ENCODE peak calls at places on chromosomes 2 and 18, in six cellular contexts. One of them, this sample, is unnamed.

GRCh38 chr2:45647346-45647745 is 4.1 kb upstream of the PRKCE start:
- DNase-seq in AG10803: no peak
- DNase-seq in brain microvascular endothelial cell: no peak
- DNase-seq in cardiac fibroblast: no peak
- DNase-seq in tibial artery: no peak
- DNase-seq in GM12864: no peak
- DNase-seq in this sample: no peak

GRCh38 chr2:18149660-18150246 is 271.3 kb downstream of the KCNS3 start:
- DNase-seq in AG10803: peak; percentile 58
- DNase-seq in cardiac fibroblast: peak; percentile 69
- DNase-seq in tibial artery: no peak
- DNase-seq in brain microvascular endothelial cell: no peak
- DNase-seq in GM12864: peak; percentile 4
- DNase-seq in this sample: peak; percentile 75

GRCh38 chr2:108941767-108942166 is 47.3 kb downstream of the EDAR start:
- DNase-seq in AG10803: no peak
- DNase-seq in cardiac fibroblast: no peak
- DNase-seq in brain microvascular endothelial cell: no peak
- DNase-seq in tibial artery: no peak
- DNase-seq in GM12864: no peak
- DNase-seq in this sample: no peak

GRCh38 chr2:129441610-129442009 is 537.9 kb upstream of the RAB6C start:
- DNase-seq in tibial artery: no peak
- DNase-seq in AG10803: no peak
- DNase-seq in GM12864: no peak
- DNase-seq in brain microvascular endothelial cell: no peak
- DNase-seq in cardiac fibroblast: no peak
- DNase-seq in this sample: no peak

GRCh38 chr2:241945803-241946202 is 76.3 kb downstream of the RTP5 start:
- DNase-seq in cardiac fibroblast: no peak
- DNase-seq in AG10803: no peak
- DNase-seq in GM12864: no peak
- DNase-seq in tibial artery: no peak
- DNase-seq in brain microvascular endothelial cell: no peak
- DNase-seq in this sample: no peak

GRCh38 chr18:21179590-21180220 is 62.3 kb upstream of the GREB1L start:
- DNase-seq in cardiac fibroblast: peak; percentile 82
- DNase-seq in brain microvascular endothelial cell: peak; percentile 65
- DNase-seq in AG10803: peak; percentile 68
- DNase-seq in GM12864: peak; percentile 19
- DNase-seq in tibial artery: peak; percentile 33
- DNase-seq in this sample: peak; percentile 86

GRCh38 chr2:54605836-54606235 is 117.6 kb upstream of the EML6 start:
- DNase-seq in tibial artery: no peak
- DNase-seq in cardiac fibroblast: peak; percentile 79
- DNase-seq in GM12864: no peak
- DNase-seq in brain microvascular endothelial cell: peak; percentile 50
- DNase-seq in AG10803: peak; percentile 53
- DNase-seq in this sample: peak; percentile 85

GRCh38 chr2:108455571-108455970 is 6.6 kb downstream of the GCC2 start:
- DNase-seq in cardiac fibroblast: no peak
- DNase-seq in GM12864: no peak
- DNase-seq in brain microvascular endothelial cell: no peak
- DNase-seq in tibial artery: no peak
- DNase-seq in AG10803: no peak
- DNase-seq in this sample: no peak

GRCh38 chr2:216991563-216991962 is 131.7 kb upstream of the TNP1 start:
- DNase-seq in brain microvascular endothelial cell: no peak
- DNase-seq in cardiac fibroblast: peak; percentile 3
- DNase-seq in tibial artery: peak; percentile 33
- DNase-seq in AG10803: peak; percentile 42
- DNase-seq in GM12864: no peak
- DNase-seq in this sample: peak; percentile 74

GRCh38 chr18:31487251-31488015 is 10.5 kb upstream of the DSG2 start:
- DNase-seq in tibial artery: no peak
- DNase-seq in AG10803: peak; percentile 71
- DNase-seq in cardiac fibroblast: peak; percentile 86
- DNase-seq in brain microvascular endothelial cell: peak; percentile 86
- DNase-seq in GM12864: no peak
- DNase-seq in this sample: peak; percentile 85

GRCh38 chr2:64204006-64204632 is 59.9 kb upstream of the PELI1 start:
- DNase-seq in tibial artery: peak; percentile 30
- DNase-seq in AG10803: peak; percentile 39
- DNase-seq in GM12864: peak; percentile 74
- DNase-seq in brain microvascular endothelial cell: peak; percentile 59
- DNase-seq in cardiac fibroblast: peak; percentile 85
- DNase-seq in this sample: peak; percentile 79

GRCh38 chr2:226526731-226527130 is 272.9 kb downstream of the IRS1 start:
- DNase-seq in GM12864: no peak
- DNase-seq in cardiac fibroblast: no peak
- DNase-seq in AG10803: peak; percentile 60
- DNase-seq in brain microvascular endothelial cell: no peak
- DNase-seq in tibial artery: no peak
- DNase-seq in this sample: no peak

GRCh38 chr2:27496357-27497287 is at the start of gene GCKR:
- DNase-seq in AG10803: peak; percentile 64
- DNase-seq in tibial artery: no peak
- DNase-seq in cardiac fibroblast: peak; percentile 53
- DNase-seq in GM12864: no peak
- DNase-seq in brain microvascular endothelial cell: no peak
- DNase-seq in this sample: peak; percentile 5

GRCh38 chr2:196140213-196140612 is 31.2 kb downstream of the STK17B start:
- DNase-seq in AG10803: no peak
- DNase-seq in cardiac fibroblast: no peak
- DNase-seq in GM12864: no peak
- DNase-seq in brain microvascular endothelial cell: no peak
- DNase-seq in tibial artery: no peak
- DNase-seq in this sample: no peak

GRCh38 chr2:2014251-2014761 is 270.0 kb upstream of the PXDN start:
- DNase-seq in cardiac fibroblast: peak; percentile 37
- DNase-seq in AG10803: peak; percentile 13
- DNase-seq in brain microvascular endothelial cell: peak; percentile 73
- DNase-seq in GM12864: no peak
- DNase-seq in tibial artery: no peak
- DNase-seq in this sample: peak; percentile 72

GRCh38 chr2:27489498-27490397 is at the start of gene IFT172:
- DNase-seq in AG10803: peak; percentile 97
- DNase-seq in cardiac fibroblast: peak; percentile 99
- DNase-seq in tibial artery: peak; percentile 99
- DNase-seq in GM12864: peak; percentile 98
- DNase-seq in brain microvascular endothelial cell: peak; percentile 98
- DNase-seq in this sample: peak; percentile 99

GRCh38 chr2:959453-959852 is 8.8 kb downstream of the SNTG2 start:
- DNase-seq in tibial artery: no peak
- DNase-seq in GM12864: no peak
- DNase-seq in cardiac fibroblast: no peak
- DNase-seq in brain microvascular endothelial cell: no peak
- DNase-seq in AG10803: no peak
- DNase-seq in this sample: no peak

GRCh38 chr18:57009836-57010235 is 137.1 kb upstream of the BOD1L2 start:
- DNase-seq in cardiac fibroblast: no peak
- DNase-seq in GM12864: no peak
- DNase-seq in tibial artery: no peak
- DNase-seq in brain microvascular endothelial cell: no peak
- DNase-seq in AG10803: peak; percentile 42
- DNase-seq in this sample: no peak

GRCh38 chr2:130381145-130381544 is 25.3 kb downstream of the PTPN18 start:
- DNase-seq in brain microvascular endothelial cell: no peak
- DNase-seq in cardiac fibroblast: no peak
- DNase-seq in tibial artery: no peak
- DNase-seq in AG10803: no peak
- DNase-seq in GM12864: no peak
- DNase-seq in this sample: no peak

GRCh38 chr2:172021955-172022354 is 22.2 kb downstream of the METAP1D start:
- DNase-seq in AG10803: peak; percentile 81
- DNase-seq in tibial artery: no peak
- DNase-seq in GM12864: no peak
- DNase-seq in brain microvascular endothelial cell: peak; percentile 54
- DNase-seq in cardiac fibroblast: peak; percentile 70
- DNase-seq in this sample: peak; percentile 44

GRCh38 chr2:88657131-88657530 is 29.9 kb upstream of the EIF2AK3 start:
- DNase-seq in tibial artery: no peak
- DNase-seq in brain microvascular endothelial cell: peak; percentile 45
- DNase-seq in GM12864: no peak
- DNase-seq in AG10803: no peak
- DNase-seq in cardiac fibroblast: peak; percentile 46
- DNase-seq in this sample: peak; percentile 44

GRCh38 chr18:78659748-78660147 is 319.9 kb upstream of the SALL3 start:
- DNase-seq in AG10803: no peak
- DNase-seq in GM12864: no peak
- DNase-seq in tibial artery: no peak
- DNase-seq in brain microvascular endothelial cell: no peak
- DNase-seq in cardiac fibroblast: no peak
- DNase-seq in this sample: no peak

GRCh38 chr2:84486436-84487115 is 27.5 kb upstream of the SUCLG1 start:
- DNase-seq in tibial artery: no peak
- DNase-seq in AG10803: peak; percentile 77
- DNase-seq in GM12864: no peak
- DNase-seq in brain microvascular endothelial cell: no peak
- DNase-seq in cardiac fibroblast: peak; percentile 25
- DNase-seq in this sample: peak; percentile 47

GRCh38 chr2:148887349-148888002 is 12.4 kb downstream of the KIF5C start:
- DNase-seq in GM12864: no peak
- DNase-seq in AG10803: no peak
- DNase-seq in tibial artery: no peak
- DNase-seq in brain microvascular endothelial cell: no peak
- DNase-seq in cardiac fibroblast: no peak
- DNase-seq in this sample: no peak

DNA sequence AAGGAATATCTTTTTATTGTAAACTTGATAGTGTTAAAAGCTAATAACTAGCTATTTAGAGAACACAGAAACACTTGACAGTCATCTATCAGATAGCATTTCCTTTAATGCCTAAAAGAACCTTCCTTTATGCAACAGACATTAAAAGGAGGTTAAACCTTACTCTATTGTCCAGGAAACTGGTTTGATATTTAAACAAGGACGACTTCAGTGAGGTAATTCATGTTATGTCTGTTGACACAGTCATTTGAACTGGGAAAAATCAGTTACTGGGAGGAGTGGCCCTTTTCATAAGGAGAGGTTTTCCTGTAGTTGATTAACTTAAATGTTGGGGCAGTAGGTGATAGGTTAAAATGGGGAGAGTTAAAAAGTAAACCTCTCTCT is 6.7 kb downstream of the TGIF1 start:
- DNase-seq in GM12864: no peak
- DNase-seq in AG10803: no peak
- DNase-seq in cardiac fibroblast: no peak
- DNase-seq in tibial artery: no peak
- DNase-seq in brain microvascular endothelial cell: no peak
- DNase-seq in this sample: no peak
- H3K4me3 ChIP-seq in GM12864: no peak overlapping the region
- H3K4me3 ChIP-seq in AG10803: no peak overlapping the region
- H3K4me3 ChIP-seq in cardiac fibroblast: no peak overlapping the region
- H3K4me3 ChIP-seq in tibial artery: no peak overlapping the region
- H3K4me3 ChIP-seq in brain microvascular endothelial cell: no peak overlapping the region
- H3K4me3 ChIP-seq in this sample: no peak overlapping the region

DNA sequence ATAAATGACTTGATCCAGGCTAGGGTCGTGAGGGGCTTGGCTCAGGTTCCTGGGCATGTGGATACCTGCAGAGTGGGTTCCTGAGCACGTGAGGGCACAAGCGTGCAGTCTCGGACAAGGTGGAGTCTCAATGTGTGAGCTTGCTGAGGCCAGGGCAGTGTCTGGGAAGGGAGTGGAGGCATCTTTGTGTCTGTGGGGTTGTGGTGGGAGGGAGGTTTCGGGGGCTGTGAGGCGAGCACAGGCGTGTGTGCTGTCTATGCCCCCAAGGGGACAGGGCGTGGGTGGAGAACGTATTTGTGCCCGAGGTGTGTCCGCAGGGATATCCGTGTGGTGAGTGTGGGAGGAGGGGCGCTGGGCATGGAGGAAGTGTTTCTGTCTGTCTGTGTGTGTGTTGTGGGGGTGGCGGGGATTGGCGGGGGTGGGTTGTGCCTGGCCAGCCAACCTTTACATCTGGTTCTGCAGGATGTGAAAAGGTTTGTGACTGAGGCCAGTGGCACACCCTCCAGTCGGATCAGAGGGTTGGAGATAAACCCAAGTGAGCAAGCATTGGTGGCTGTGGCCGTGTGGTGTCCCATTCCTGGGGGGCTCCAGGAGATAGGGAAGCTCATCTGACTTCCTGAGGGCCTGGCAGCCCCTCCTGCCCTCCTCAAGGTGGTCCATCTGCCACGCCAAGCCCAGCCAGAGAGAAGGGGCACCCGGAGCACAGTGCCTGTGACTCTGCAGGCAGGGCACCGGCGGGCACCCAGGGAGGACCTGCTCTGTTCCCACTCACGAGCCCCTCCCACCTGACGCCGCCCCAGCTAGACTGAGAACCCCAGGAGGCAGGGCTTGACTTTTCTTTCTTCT is 57.1 kb downstream of the ZFP36L2 start:
- DNase-seq in tibial artery: no peak
- DNase-seq in cardiac fibroblast: no peak
- DNase-seq in GM12864: peak; percentile 62
- DNase-seq in AG10803: no peak
- DNase-seq in brain microvascular endothelial cell: no peak
- DNase-seq in this sample: no peak
- TF ChIP-seq CTCF in tibial artery: no peak
- TF ChIP-seq CTCF in cardiac fibroblast: no peak
- TF ChIP-seq CTCF in GM12864: peak; percentile 10
- TF ChIP-seq CTCF in AG10803: no peak
- TF ChIP-seq CTCF in brain microvascular endothelial cell: no peak
- TF ChIP-seq CTCF in this sample: no peak

GRCh38 chr2:14760169-14760568 is 127.7 kb downstream of the LRATD1 start:
- DNase-seq in GM12864: no peak
- DNase-seq in tibial artery: no peak
- DNase-seq in cardiac fibroblast: no peak
- DNase-seq in AG10803: no peak
- DNase-seq in brain microvascular endothelial cell: no peak
- DNase-seq in this sample: no peak
- H3K4me3 ChIP-seq in GM12864: no peak overlapping the region
- H3K4me3 ChIP-seq in tibial artery: no peak overlapping the region
- H3K4me3 ChIP-seq in cardiac fibroblast: no peak overlapping the region
- H3K4me3 ChIP-seq in AG10803: no peak overlapping the region
- H3K4me3 ChIP-seq in brain microvascular endothelial cell: no peak overlapping the region
- H3K4me3 ChIP-seq in this sample: no peak overlapping the region

DNA sequence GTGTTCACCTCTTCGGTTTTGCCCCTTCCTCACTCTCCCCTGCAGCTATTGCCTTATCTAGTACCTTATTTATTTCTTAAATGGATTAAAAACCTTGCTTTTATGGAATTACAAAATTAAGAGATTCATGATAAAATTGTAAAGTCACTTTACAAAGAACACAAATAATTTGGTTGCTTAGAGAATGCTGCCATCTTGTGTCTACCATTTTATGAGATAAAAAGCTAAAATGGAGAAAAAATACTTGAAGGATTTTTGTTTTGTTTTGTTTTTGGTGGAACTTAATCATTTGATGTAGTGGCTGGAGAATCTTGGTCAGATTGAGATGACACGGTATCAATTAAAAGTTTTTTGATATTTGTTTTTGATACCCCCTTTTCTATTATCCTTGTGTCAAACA is 69.6 kb downstream of the R3HDM1 start:
- DNase-seq in GM12864: no peak
- DNase-seq in AG10803: peak; percentile 16
- DNase-seq in tibial artery: no peak
- DNase-seq in brain microvascular endothelial cell: no peak
- DNase-seq in cardiac fibroblast: peak; percentile 33
- DNase-seq in this sample: peak; percentile 35
- TF ChIP-seq CTCF in GM12864: no peak
- TF ChIP-seq CTCF in AG10803: peak; percentile 32
- TF ChIP-seq CTCF in tibial artery: no peak
- TF ChIP-seq CTCF in brain microvascular endothelial cell: no peak
- TF ChIP-seq CTCF in cardiac fibroblast: no peak
- TF ChIP-seq CTCF in this sample: peak; percentile 21

GRCh38 chr2:210681481-210681880 is 125.1 kb downstream of the CPS1 start:
- DNase-seq in AG10803: no peak
- DNase-seq in GM12864: no peak
- DNase-seq in brain microvascular endothelial cell: no peak
- DNase-seq in tibial artery: no peak
- DNase-seq in cardiac fibroblast: no peak
- DNase-seq in this sample: no peak
- H3K4me3 ChIP-seq in AG10803: no peak overlapping the region
- H3K4me3 ChIP-seq in GM12864: no peak overlapping the region
- H3K4me3 ChIP-seq in brain microvascular endothelial cell: no peak overlapping the region
- H3K4me3 ChIP-seq in tibial artery: no peak overlapping the region
- H3K4me3 ChIP-seq in cardiac fibroblast: no peak overlapping the region
- H3K4me3 ChIP-seq in this sample: no peak overlapping the region

This sample was measured in choroid plexus epithelial cell.